ENCODE peak calls at places on chromosomes 12 and 14, in six cellular contexts. One of them, this sample, is unnamed.

GRCh38 chr14:102538598-102539543 is 29.3 kb upstream of the ANKRD9 start:
- DNase-seq in stimulated activated CD4-positive, alpha-beta T cell treated with anti-CD3 and anti-CD28 coated beads, Interleukin-4, amount 100 ng/mL, for 1 hour: no peak
- DNase-seq in mucosa of descending colon: no peak
- DNase-seq in stomach: no peak
- DNase-seq in MV-4-11: no peak
- DNase-seq in T-helper 1 cell: no peak
- DNase-seq in this sample: no peak

GRCh38 chr12:101455685-101456084 is 19.5 kb upstream of the SPIC start:
- DNase-seq in stomach: no peak
- DNase-seq in mucosa of descending colon: no peak
- DNase-seq in stimulated activated CD4-positive, alpha-beta T cell treated with anti-CD3 and anti-CD28 coated beads, Interleukin-4, amount 100 ng/mL, for 1 hour: no peak
- DNase-seq in T-helper 1 cell: no peak
- DNase-seq in MV-4-11: peak
- DNase-seq in this sample: no peak

GRCh38 chr12:5796171-5797091 is 148.6 kb downstream of the ANO2 start:
- DNase-seq in T-helper 1 cell: no peak
- DNase-seq in stomach: peak
- DNase-seq in stimulated activated CD4-positive, alpha-beta T cell treated with anti-CD3 and anti-CD28 coated beads, Interleukin-4, amount 100 ng/mL, for 1 hour: peak
- DNase-seq in MV-4-11: no peak
- DNase-seq in mucosa of descending colon: no peak
- DNase-seq in this sample: peak

GRCh38 chr12:124904306-124905098 is 9.9 kb downstream of the UBC start:
- DNase-seq in stomach: peak
- DNase-seq in T-helper 1 cell: no peak
- DNase-seq in MV-4-11: peak
- DNase-seq in mucosa of descending colon: peak
- DNase-seq in stimulated activated CD4-positive, alpha-beta T cell treated with anti-CD3 and anti-CD28 coated beads, Interleukin-4, amount 100 ng/mL, for 1 hour: no peak
- DNase-seq in this sample: peak

GRCh38 chr12:28218875-28219274 is 28.6 kb downstream of the CCDC91 start:
- DNase-seq in mucosa of descending colon: no peak
- DNase-seq in stimulated activated CD4-positive, alpha-beta T cell treated with anti-CD3 and anti-CD28 coated beads, Interleukin-4, amount 100 ng/mL, for 1 hour: no peak
- DNase-seq in stomach: no peak
- DNase-seq in MV-4-11: no peak
- DNase-seq in T-helper 1 cell: no peak
- DNase-seq in this sample: no peak

GRCh38 chr12:6374781-6375150 is 597 bp downstream of the SCNN1A start:
- DNase-seq in T-helper 1 cell: no peak
- DNase-seq in stimulated activated CD4-positive, alpha-beta T cell treated with anti-CD3 and anti-CD28 coated beads, Interleukin-4, amount 100 ng/mL, for 1 hour: no peak
- DNase-seq in stomach: no peak
- DNase-seq in mucosa of descending colon: no peak
- DNase-seq in MV-4-11: no peak
- DNase-seq in this sample: no peak

GRCh38 chr14:57833304-57833703 is 32.6 kb downstream of the SLC35F4 start:
- DNase-seq in T-helper 1 cell: no peak
- DNase-seq in stomach: no peak
- DNase-seq in stimulated activated CD4-positive, alpha-beta T cell treated with anti-CD3 and anti-CD28 coated beads, Interleukin-4, amount 100 ng/mL, for 1 hour: no peak
- DNase-seq in MV-4-11: no peak
- DNase-seq in mucosa of descending colon: no peak
- DNase-seq in this sample: no peak

GRCh38 chr14:102545461-102546265 is 36.1 kb upstream of the ANKRD9 start:
- DNase-seq in T-helper 1 cell: no peak
- DNase-seq in stomach: no peak
- DNase-seq in stimulated activated CD4-positive, alpha-beta T cell treated with anti-CD3 and anti-CD28 coated beads, Interleukin-4, amount 100 ng/mL, for 1 hour: no peak
- DNase-seq in MV-4-11: no peak
- DNase-seq in mucosa of descending colon: no peak
- DNase-seq in this sample: no peak

GRCh38 chr14:80955434-80955939 is at the start of gene TSHR:
- DNase-seq in stomach: no peak
- DNase-seq in T-helper 1 cell: no peak
- DNase-seq in MV-4-11: no peak
- DNase-seq in mucosa of descending colon: no peak
- DNase-seq in stimulated activated CD4-positive, alpha-beta T cell treated with anti-CD3 and anti-CD28 coated beads, Interleukin-4, amount 100 ng/mL, for 1 hour: no peak
- DNase-seq in this sample: no peak

GRCh38 chr12:18719922-18720321 is 17.9 kb downstream of the PLCZ1 start:
- DNase-seq in mucosa of descending colon: no peak
- DNase-seq in stimulated activated CD4-positive, alpha-beta T cell treated with anti-CD3 and anti-CD28 coated beads, Interleukin-4, amount 100 ng/mL, for 1 hour: no peak
- DNase-seq in stomach: no peak
- DNase-seq in T-helper 1 cell: no peak
- DNase-seq in MV-4-11: no peak
- DNase-seq in this sample: no peak

GRCh38 chr14:99671230-99672224 is 12.6 kb upstream of the CYP46A1 start:
- DNase-seq in stomach: no peak
- DNase-seq in MV-4-11: no peak
- DNase-seq in mucosa of descending colon: no peak
- DNase-seq in stimulated activated CD4-positive, alpha-beta T cell treated with anti-CD3 and anti-CD28 coated beads, Interleukin-4, amount 100 ng/mL, for 1 hour: no peak
- DNase-seq in T-helper 1 cell: no peak
- DNase-seq in this sample: no peak

GRCh38 chr12:123995023-123995422 is 22.0 kb downstream of the ZNF664 start:
- DNase-seq in MV-4-11: no peak
- DNase-seq in stimulated activated CD4-positive, alpha-beta T cell treated with anti-CD3 and anti-CD28 coated beads, Interleukin-4, amount 100 ng/mL, for 1 hour: no peak
- DNase-seq in T-helper 1 cell: no peak
- DNase-seq in stomach: no peak
- DNase-seq in mucosa of descending colon: no peak
- DNase-seq in this sample: no peak

GRCh38 chr12:113850309-113851056 is 115.6 kb downstream of the RBM19 start:
- DNase-seq in T-helper 1 cell: no peak
- DNase-seq in mucosa of descending colon: no peak
- DNase-seq in MV-4-11: no peak
- DNase-seq in stimulated activated CD4-positive, alpha-beta T cell treated with anti-CD3 and anti-CD28 coated beads, Interleukin-4, amount 100 ng/mL, for 1 hour: no peak
- DNase-seq in stomach: no peak
- DNase-seq in this sample: no peak

GRCh38 chr12:75923964-75924666 is 107.5 kb downstream of the PHLDA1 start:
- DNase-seq in stomach: no peak
- DNase-seq in MV-4-11: peak
- DNase-seq in stimulated activated CD4-positive, alpha-beta T cell treated with anti-CD3 and anti-CD28 coated beads, Interleukin-4, amount 100 ng/mL, for 1 hour: no peak
- DNase-seq in mucosa of descending colon: no peak
- DNase-seq in T-helper 1 cell: no peak
- DNase-seq in this sample: peak

GRCh38 chr14:60720391-60720790 is 3.8 kb downstream of the SIX4 start:
- DNase-seq in mucosa of descending colon: no peak
- DNase-seq in MV-4-11: no peak
- DNase-seq in stimulated activated CD4-positive, alpha-beta T cell treated with anti-CD3 and anti-CD28 coated beads, Interleukin-4, amount 100 ng/mL, for 1 hour: no peak
- DNase-seq in stomach: no peak
- DNase-seq in T-helper 1 cell: no peak
- DNase-seq in this sample: no peak

GRCh38 chr12:93336344-93336743 is 41.4 kb upstream of the NUDT4 start:
- DNase-seq in T-helper 1 cell: no peak
- DNase-seq in stimulated activated CD4-positive, alpha-beta T cell treated with anti-CD3 and anti-CD28 coated beads, Interleukin-4, amount 100 ng/mL, for 1 hour: no peak
- DNase-seq in mucosa of descending colon: no peak
- DNase-seq in MV-4-11: peak
- DNase-seq in stomach: no peak
- DNase-seq in this sample: no peak

GRCh38 chr14:29222671-29223268 is 456.2 kb downstream of the FOXG1 start:
- DNase-seq in mucosa of descending colon: no peak
- DNase-seq in T-helper 1 cell: no peak
- DNase-seq in stomach: no peak
- DNase-seq in stimulated activated CD4-positive, alpha-beta T cell treated with anti-CD3 and anti-CD28 coated beads, Interleukin-4, amount 100 ng/mL, for 1 hour: no peak
- DNase-seq in MV-4-11: no peak
- DNase-seq in this sample: peak

GRCh38 chr12:78933014-78933413 is 68.4 kb downstream of the SYT1 start:
- DNase-seq in MV-4-11: no peak
- DNase-seq in mucosa of descending colon: no peak
- DNase-seq in stimulated activated CD4-positive, alpha-beta T cell treated with anti-CD3 and anti-CD28 coated beads, Interleukin-4, amount 100 ng/mL, for 1 hour: no peak
- DNase-seq in T-helper 1 cell: no peak
- DNase-seq in stomach: no peak
- DNase-seq in this sample: no peak

GRCh38 chr12:110314308-110314707 is 33.3 kb downstream of the ATP2A2 start:
- DNase-seq in mucosa of descending colon: no peak
- DNase-seq in stimulated activated CD4-positive, alpha-beta T cell treated with anti-CD3 and anti-CD28 coated beads, Interleukin-4, amount 100 ng/mL, for 1 hour: no peak
- DNase-seq in stomach: no peak
- DNase-seq in T-helper 1 cell: no peak
- DNase-seq in MV-4-11: peak
- DNase-seq in this sample: peak

GRCh38 chr12:93673084-93673483 is 4.1 kb upstream of the CRADD start:
- DNase-seq in stimulated activated CD4-positive, alpha-beta T cell treated with anti-CD3 and anti-CD28 coated beads, Interleukin-4, amount 100 ng/mL, for 1 hour: no peak
- DNase-seq in MV-4-11: no peak
- DNase-seq in stomach: no peak
- DNase-seq in T-helper 1 cell: no peak
- DNase-seq in mucosa of descending colon: no peak
- DNase-seq in this sample: peak

GRCh38 chr12:103495158-103495782 is 498 bp downstream of the C12orf42 start:
- DNase-seq in stomach: peak
- DNase-seq in mucosa of descending colon: peak
- DNase-seq in stimulated activated CD4-positive, alpha-beta T cell treated with anti-CD3 and anti-CD28 coated beads, Interleukin-4, amount 100 ng/mL, for 1 hour: peak
- DNase-seq in MV-4-11: no peak
- DNase-seq in T-helper 1 cell: peak
- DNase-seq in this sample: no peak

GRCh38 chr12:128944956-128945355 is 91.7 kb downstream of the GLT1D1 start:
- DNase-seq in stomach: no peak
- DNase-seq in T-helper 1 cell: no peak
- DNase-seq in stimulated activated CD4-positive, alpha-beta T cell treated with anti-CD3 and anti-CD28 coated beads, Interleukin-4, amount 100 ng/mL, for 1 hour: no peak
- DNase-seq in mucosa of descending colon: no peak
- DNase-seq in MV-4-11: no peak
- DNase-seq in this sample: no peak

GRCh38 chr12:123971770-123972447 is 722 bp downstream of the CCDC92 start:
- DNase-seq in stimulated activated CD4-positive, alpha-beta T cell treated with anti-CD3 and anti-CD28 coated beads, Interleukin-4, amount 100 ng/mL, for 1 hour: peak
- DNase-seq in T-helper 1 cell: peak
- DNase-seq in stomach: peak
- DNase-seq in mucosa of descending colon: peak
- DNase-seq in MV-4-11: no peak
- DNase-seq in this sample: peak

GRCh38 chr14:89320381-89321000 is 96.5 kb downstream of the FOXN3 start:
- DNase-seq in stomach: no peak
- DNase-seq in mucosa of descending colon: no peak
- DNase-seq in T-helper 1 cell: no peak
- DNase-seq in stimulated activated CD4-positive, alpha-beta T cell treated with anti-CD3 and anti-CD28 coated beads, Interleukin-4, amount 100 ng/mL, for 1 hour: no peak
- DNase-seq in MV-4-11: no peak
- DNase-seq in this sample: no peak

GRCh38 chr14:106209745-106210144 is 683.4 kb downstream of the TMEM121 start:
- DNase-seq in stimulated activated CD4-positive, alpha-beta T cell treated with anti-CD3 and anti-CD28 coated beads, Interleukin-4, amount 100 ng/mL, for 1 hour: peak
- DNase-seq in T-helper 1 cell: peak
- DNase-seq in stomach: no peak
- DNase-seq in MV-4-11: no peak
- DNase-seq in mucosa of descending colon: no peak
- DNase-seq in this sample: no peak

GRCh38 chr12:107570721-107571120 is 114.9 kb upstream of the PWP1 start:
- DNase-seq in MV-4-11: no peak
- DNase-seq in stomach: no peak
- DNase-seq in T-helper 1 cell: no peak
- DNase-seq in mucosa of descending colon: no peak
- DNase-seq in stimulated activated CD4-positive, alpha-beta T cell treated with anti-CD3 and anti-CD28 coated beads, Interleukin-4, amount 100 ng/mL, for 1 hour: no peak
- DNase-seq in this sample: no peak

This sample was measured in NB4.